ENCODE peak calls at places on chromosomes 13 and 19, in four cellular contexts. V, C, W and P are unnamed samples.
A peak's percentile ranks its signal among the peaks of the same experiment; 100 is the strongest.

GRCh38 chr13:30681489-30682242 is 53.7 kb upstream of the ALOX5AP start:
- DNase-seq in V (no peak), W (no peak), C (no peak), P (peak; percentile 68)

GRCh38 chr13:49346460-49346859 is 97.4 kb downstream of the CAB39L start:
- DNase-seq in C (no peak), W (no peak), V (no peak), P (no peak)

GRCh38 chr13:31038834-31039552 is 106.5 kb downstream of the TEX26 start:
- DNase-seq in V (peak; percentile 66), W (no peak), C (no peak), P (peak; percentile 24)

GRCh38 chr13:93226623-93227279 is at the start of gene GPC6:
- DNase-seq in V (peak; percentile 62), C (no peak), W (peak; percentile 91), P (peak; percentile 88)

GRCh38 chr13:113207890-113208423 is 512 bp downstream of the PCID2 start:
- DNase-seq in W (no peak), C (no peak), V (no peak), P (no peak)

GRCh38 chr13:32734511-32734910 is 148.3 kb downstream of the PDS5B start:
- DNase-seq in W (no peak), V (no peak), C (no peak), P (peak; percentile 28)

GRCh38 chr19:48355555-48355954 is 8.2 kb downstream of the TMEM143 start:
- DNase-seq in V (no peak), W (no peak), C (no peak), P (no peak)

GRCh38 chr19:35767288-35768081 is 7.9 kb upstream of the ARHGAP33 start:
- DNase-seq in W (no peak), C (no peak), V (no peak), P (no peak)

GRCh38 chr13:112972867-112973576 is 4.0 kb downstream of the MCF2L start:
- DNase-seq in W (no peak), V (no peak), C (no peak), P (no peak)

GRCh38 chr13:36417328-36417727 is 15.0 kb upstream of the CCNA1 start:
- DNase-seq in C (no peak), V (no peak), W (no peak), P (no peak)

GRCh38 chr13:44015133-44015532 is 135.4 kb downstream of the LACC1 start:
- DNase-seq in C (no peak), W (no peak), V (no peak), P (no peak)

GRCh38 chr19:3450796-3451411 is 29.4 kb downstream of the SMIM24 start:
- DNase-seq in V (peak; percentile 99), C (peak; percentile 88), W (peak; percentile 99), P (peak; percentile 98)

GRCh38 chr19:8041553-8041952 is 11.0 kb upstream of the CCL25 start:
- DNase-seq in V (no peak), C (no peak), W (no peak), P (no peak)

GRCh38 chr19:44653977-44654784 is 10.5 kb downstream of the PVR start:
- DNase-seq in V (no peak), W (no peak), C (peak; percentile 40), P (no peak)

GRCh38 chr19:3366104-3366760 is at the start of gene NFIC:
- DNase-seq in W (no peak), V (no peak), C (peak; percentile 87), P (peak; percentile 52)

GRCh38 chr13:57624565-57625435 is 6.7 kb upstream of the PCDH17 start:
- DNase-seq in W (peak; percentile 32), C (no peak), V (peak; percentile 32), P (no peak)

GRCh38 chr13:112140366-112140765 is 73.4 kb downstream of the SOX1 start:
- DNase-seq in W (no peak), C (no peak), V (no peak), P (no peak)

GRCh38 chr13:77741587-77741972 is 44.1 kb downstream of the SLAIN1 start:
- DNase-seq in C (no peak), V (no peak), W (no peak), P (no peak)

GRCh38 chr19:28960986-28961705 is 251.8 kb downstream of the UQCRFS1 start:
- DNase-seq in W (peak; percentile 72), V (no peak), C (no peak), P (no peak)

GRCh38 chr13:97975851-97976550 is 22.5 kb downstream of the IPO5 start:
- DNase-seq in V (no peak), W (no peak), C (peak; percentile 89), P (peak; percentile 27)

GRCh38 chr13:107374038-107374437 is 806.1 kb upstream of the ARGLU1 start:
- DNase-seq in W (no peak), V (no peak), C (no peak), P (no peak)

GRCh38 chr13:24153347-24153746 is 7.2 kb upstream of the SPATA13 start:
- DNase-seq in W (no peak), V (no peak), C (no peak), P (no peak)

GRCh38 chr19:42538841-42539709 is 10.8 kb upstream of the CEACAM1 start:
- DNase-seq in V (no peak), C (no peak), W (no peak), P (no peak)

GRCh38 chr19:42544146-42544545 is 15.9 kb upstream of the CEACAM1 start:
- DNase-seq in C (no peak), V (no peak), W (no peak), P (no peak)

GRCh38 chr19:42546831-42547500 is 18.7 kb upstream of the CEACAM1 start:
- DNase-seq in W (no peak), C (no peak), V (no peak), P (no peak)

GRCh38 chr19:42540071-42540553 is 11.8 kb upstream of the CEACAM1 start:
- DNase-seq in V (no peak), C (no peak), W (no peak), P (no peak)

GRCh38 chr19:42542791-42543190 is 14.5 kb upstream of the CEACAM1 start:
- DNase-seq in V (no peak), C (no peak), W (no peak), P (no peak)
- TF ChIP-seq CTCF in V (no peak), C (no peak), W (no peak), P (no peak)

DNA sequence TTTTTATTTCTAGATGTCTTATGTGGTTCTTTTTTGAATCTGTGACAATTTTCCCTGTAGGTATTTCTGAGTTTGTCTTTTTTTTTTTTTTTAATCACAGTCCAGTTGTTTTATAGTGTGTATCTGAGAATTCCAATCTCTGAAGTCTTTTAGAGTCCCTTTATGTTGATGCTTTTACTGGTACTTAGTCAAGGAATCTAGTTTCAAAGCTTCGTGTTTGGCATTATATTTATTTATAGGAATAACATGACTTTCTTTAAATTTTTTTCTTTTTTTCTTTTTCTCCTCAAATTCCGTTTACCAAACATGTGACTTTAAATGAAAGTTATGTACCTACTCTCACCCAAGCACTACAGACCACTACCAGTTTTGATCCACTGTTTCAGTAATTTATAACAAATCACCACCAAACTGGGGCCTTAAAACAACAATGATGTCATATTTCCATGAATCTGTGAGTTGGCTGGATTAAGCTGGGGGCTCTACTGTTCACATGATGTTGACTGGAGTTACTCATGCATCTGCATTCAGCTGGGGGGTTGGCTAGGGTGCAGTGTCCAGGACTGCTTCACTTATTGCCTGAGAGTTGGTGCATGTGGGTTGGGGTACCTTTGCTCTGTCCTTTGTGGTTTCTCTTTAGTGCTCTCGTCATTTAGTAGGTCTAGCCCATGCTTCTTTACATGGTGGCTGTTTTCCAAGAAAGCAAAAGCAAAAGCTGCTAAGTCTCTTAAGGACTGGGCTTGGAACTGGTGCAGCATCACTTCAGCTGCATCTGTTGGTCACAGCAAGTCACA is 22.3 kb downstream of the KCTD4 start:
- DNase-seq in C (no peak), V (peak; percentile 87), W (peak; percentile 77), P (no peak)
- H3K4me3 ChIP-seq in C (no peak overlapping the region), V (no peak overlapping the region), W (no peak overlapping the region), P (no peak overlapping the region)

GRCh38 chr19:4647676-4648644 is 8.6 kb downstream of the TNFAIP8L1 start:
- DNase-seq in W (no peak), C (peak; percentile 54), V (no peak), P (no peak)
- TF ChIP-seq CTCF in W (peak; percentile 11), C (no peak), V (no peak), P (no peak)

GRCh38 chr19:39434123-39435076 is 1.3 kb downstream of the RPS16 start:
- DNase-seq in C (no peak), W (no peak), V (no peak), P (no peak)
- H3K4me3 ChIP-seq in C (peak overlapping the region; percentile 93), W (peak overlapping the region; percentile 74), V (peak overlapping the region; percentile 74), P (peak overlapping the region; percentile 82)

DNA sequence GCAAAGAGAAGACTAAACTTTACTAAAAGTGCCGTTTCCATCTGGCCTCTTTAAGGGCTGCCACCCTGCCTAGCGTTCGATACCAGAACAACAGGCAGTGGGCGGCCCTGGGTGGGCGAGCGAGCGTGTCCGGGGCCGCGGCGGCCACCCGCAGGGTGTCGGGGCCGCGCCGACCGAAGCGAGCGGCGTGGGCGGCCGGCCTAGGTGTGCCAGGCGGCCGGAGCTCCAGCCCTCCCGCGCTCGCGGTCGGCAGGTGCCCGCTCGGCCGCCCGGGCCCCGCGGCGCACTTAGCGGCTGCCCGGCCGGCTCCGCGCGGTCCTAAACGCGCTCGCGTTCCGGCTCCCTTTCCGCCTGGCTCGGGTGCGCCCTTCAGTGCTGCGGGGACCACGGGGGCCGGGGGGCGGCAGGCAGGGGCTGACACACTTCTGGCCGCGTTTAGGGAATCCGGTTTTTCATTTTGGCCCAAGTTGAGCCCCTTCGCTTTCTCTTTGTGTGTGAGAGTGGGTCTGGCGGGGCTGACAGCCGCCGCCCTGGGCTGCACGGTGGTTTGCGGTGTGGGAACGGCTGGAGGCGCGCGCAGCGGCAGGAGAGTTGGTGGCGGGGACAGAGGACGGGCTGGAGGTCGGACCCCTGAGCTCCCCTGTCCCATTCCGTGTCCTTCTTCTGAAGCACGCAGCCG is 2.9 kb downstream of the FGF9 start:
- DNase-seq in W (no peak), V (no peak), C (no peak), P (no peak)
- TF ChIP-seq CTCF in W (peak; percentile 17), V (no peak), C (peak; percentile 19), P (no peak)

GRCh38 chr13:74024314-74024713 is 109.9 kb downstream of the KLF12 start:
- DNase-seq in C (no peak), W (no peak), V (no peak), P (no peak)

GRCh38 chr13:74024856-74025255 is 109.3 kb downstream of the KLF12 start:
- DNase-seq in V (no peak), W (no peak), C (no peak), P (no peak)

GRCh38 chr13:74027161-74027779 is 106.9 kb downstream of the KLF12 start:
- DNase-seq in V (no peak), W (no peak), C (no peak), P (no peak)

GRCh38 chr13:74026753-74027152 is 107.5 kb downstream of the KLF12 start:
- DNase-seq in V (peak; percentile 32), C (no peak), W (peak; percentile 16), P (no peak)

DNA sequence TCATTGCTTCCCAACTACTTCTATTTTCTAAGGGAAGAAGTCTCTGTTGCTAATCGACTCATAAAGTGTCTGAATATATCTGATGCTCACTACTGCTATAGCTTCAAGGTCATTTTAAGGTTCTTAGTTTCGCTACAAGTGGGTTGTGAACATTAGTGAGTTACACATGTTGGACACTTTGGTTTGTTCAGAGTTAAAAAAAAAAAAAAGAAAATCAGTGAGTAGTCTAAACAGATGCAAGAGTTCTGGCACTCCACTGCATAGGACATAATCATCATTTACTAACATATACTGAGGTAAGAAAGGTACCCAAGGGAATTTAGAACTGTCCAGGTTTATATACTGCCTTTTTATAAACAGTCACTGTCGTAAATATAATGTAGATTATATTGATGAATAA is 108.8 kb downstream of the KLF12 start:
- DNase-seq in W (no peak), C (no peak), V (no peak), P (no peak)
- H3K4me3 ChIP-seq in W (no peak overlapping the region), C (no peak overlapping the region), V (no peak overlapping the region), P (no peak overlapping the region)

GRCh38 chr19:13089139-13089856 is 13.4 kb downstream of the LYL1 start:
- DNase-seq in V (no peak), C (no peak), W (no peak), P (no peak)
- TF ChIP-seq CTCF in V (peak; percentile 45), C (peak; percentile 20), W (peak; percentile 44), P (peak; percentile 41)